ENCODE peak calls at places on chromosome 13, in seven cellular contexts. O, J, X, E, Y, H and V are unnamed samples.

GRCh38 chr13:33490461-33491327 is 205.1 kb upstream of the STARD13 start:
- DNase-seq in O (peak), J (no peak), X (no peak), E (peak), Y (peak), H (no peak), V (no peak)

GRCh38 chr13:94050039-94050438 is 429.4 kb downstream of the DCT start:
- DNase-seq in O (no peak), J (no peak), X (no peak), E (no peak), Y (no peak), H (no peak), V (no peak)

GRCh38 chr13:34174671-34175145 is 356.8 kb downstream of the RFC3 start:
- DNase-seq in O (no peak), J (peak), X (no peak), E (no peak), Y (peak), H (no peak), V (no peak)

GRCh38 chr13:38530492-38530891 is 156.4 kb upstream of the FREM2 start:
- DNase-seq in O (no peak), J (no peak), X (no peak), E (no peak), Y (peak), H (no peak), V (peak)

GRCh38 chr13:109301711-109302110 is 484.7 kb downstream of the IRS2 start:
- DNase-seq in O (no peak), J (no peak), X (no peak), E (no peak), Y (no peak), H (no peak), V (no peak)

GRCh38 chr13:112247471-112248405 is 128.4 kb upstream of the SPACA7 start:
- DNase-seq in O (no peak), J (no peak), X (no peak), E (no peak), Y (no peak), H (no peak), V (no peak)

GRCh38 chr13:99314640-99315176 is 7.5 kb upstream of the GPR183 start:
- DNase-seq in O (no peak), J (peak), X (no peak), E (no peak), Y (no peak), H (no peak), V (no peak)

GRCh38 chr13:27678306-27679040 is 56.8 kb downstream of the POLR1D start:
- DNase-seq in O (no peak), J (no peak), X (peak), E (no peak), Y (no peak), H (no peak), V (peak)

GRCh38 chr13:89783221-89783755 is 1564.2 kb upstream of the MIR17HG start:
- DNase-seq in O (no peak), J (no peak), X (no peak), E (no peak), Y (no peak), H (no peak), V (no peak)

GRCh38 chr13:48078251-48078656 is 16.6 kb downstream of the MED4 start:
- DNase-seq in O (no peak), J (no peak), X (peak), E (no peak), Y (no peak), H (no peak), V (peak)

GRCh38 chr13:27375686-27376326 is 48.6 kb upstream of the GTF3A start:
- DNase-seq in O (peak), J (peak), X (peak), E (peak), Y (peak), H (no peak), V (peak)

GRCh38 chr13:110616103-110617101 is 1.1 kb downstream of the NAXD start:
- DNase-seq in O (no peak), J (peak), X (no peak), E (peak), Y (peak), H (no peak), V (peak)

GRCh38 chr13:95644611-95645052 is at the start of gene DZIP1:
- DNase-seq in O (peak), J (peak), X (peak), E (peak), Y (peak), H (peak), V (peak)

GRCh38 chr13:44575035-44575434 is 1.1 kb downstream of the TSC22D1 start:
- DNase-seq in O (no peak), J (no peak), X (no peak), E (no peak), Y (no peak), H (no peak), V (peak)

GRCh38 chr13:50735071-50735470 is 108.4 kb downstream of the DLEU7 start:
- DNase-seq in O (no peak), J (no peak), X (no peak), E (no peak), Y (no peak), H (no peak), V (peak)

GRCh38 chr13:60838581-60838980 is 441.6 kb downstream of the TDRD3 start:
- DNase-seq in O (no peak), J (no peak), X (no peak), E (no peak), Y (no peak), H (no peak), V (peak)

GRCh38 chr13:98533912-98534311 is 43.0 kb downstream of the STK24 start:
- DNase-seq in O (no peak), J (no peak), X (no peak), E (no peak), Y (no peak), H (no peak), V (no peak)

GRCh38 chr13:30156826-30157615 is 150.3 kb downstream of the KATNAL1 start:
- DNase-seq in O (no peak), J (no peak), X (no peak), E (no peak), Y (no peak), H (no peak), V (no peak)

GRCh38 chr13:46343279-46343949 is 43.6 kb downstream of the RUBCNL start:
- DNase-seq in O (no peak), J (no peak), X (no peak), E (no peak), Y (no peak), H (no peak), V (no peak)